ENCODE peak calls at places on chromosomes 1 and 21, in five cellular contexts. K is HFF-Myc; U is activated T-cell treated with anti-CD3 and anti-CD28 coated beads, Interleukin-2, amount 50 U/mL, for 72 hours; J is activated CD4-positive, alpha-beta T cell treated with anti-CD3 and anti-CD28 coated beads, Interleukin-2, amount 50 U/mL, for 48 hours; D is spleen. Q is an unnamed sample.

GRCh38 chr1:209176866-209177430 is 406.6 kb upstream of the CAMK1G start:
- DNase-seq in K (no peak), U (no peak), J (no peak), D (no peak), Q (no peak)

GRCh38 chr1:212680691-212681090 is 18.9 kb downstream of the BATF3 start:
- DNase-seq in K (no peak), U (no peak), J (no peak), D (no peak), Q (no peak)

GRCh38 chr1:154867841-154868610 is 2.1 kb downstream of the KCNN3 start:
- DNase-seq in K (no peak), U (no peak), J (no peak), D (no peak), Q (peak; percentile 66)

GRCh38 chr1:51644533-51645197 is 27.8 kb downstream of the OSBPL9 start:
- DNase-seq in K (peak; percentile 53), U (no peak), J (no peak), D (no peak), Q (no peak)

GRCh38 chr1:8022395-8023286 is 3.5 kb downstream of the ERRFI1 start:
- DNase-seq in K (no peak), U (no peak), J (no peak), D (no peak), Q (no peak)

GRCh38 chr1:48021792-48022191 is 24.6 kb upstream of the TRABD2B start:
- DNase-seq in K (no peak), U (no peak), J (no peak), D (no peak), Q (no peak)

GRCh38 chr1:244796719-244797406 is 38.6 kb upstream of the COX20 start:
- DNase-seq in K (peak; percentile 43), U (peak; percentile 49), J (peak; percentile 62), D (no peak), Q (no peak)

GRCh38 chr21:41832230-41833137 is 46.7 kb downstream of the PRDM15 start:
- DNase-seq in K (no peak), U (no peak), J (no peak), D (peak; percentile 55), Q (no peak)

GRCh38 chr1:41238311-41239094 is 3.6 kb downstream of the SCMH1 start:
- DNase-seq in K (no peak), U (no peak), J (no peak), D (no peak), Q (no peak)

GRCh38 chr1:34696230-34696629 is 58.6 kb upstream of the GJB5 start:
- DNase-seq in K (peak; percentile 17), U (no peak), J (no peak), D (no peak), Q (no peak)

GRCh38 chr1:64082459-64082858 is 121.0 kb upstream of the UBE2U start:
- DNase-seq in K (no peak), U (no peak), J (no peak), D (no peak), Q (no peak)

GRCh38 chr1:2374260-2375155 is 16.8 kb downstream of the MORN1 start:
- DNase-seq in K (no peak), U (no peak), J (no peak), D (peak; percentile 50), Q (peak; percentile 51)

GRCh38 chr1:198653815-198654413 is 15.1 kb downstream of the PTPRC start:
- DNase-seq in K (no peak), U (no peak), J (no peak), D (no peak), Q (no peak)

GRCh38 chr1:113388621-113389355 is 1.5 kb upstream of the MAGI3 start:
- DNase-seq in K (no peak), U (no peak), J (no peak), D (no peak), Q (no peak)

GRCh38 chr1:6593810-6594209 is 8.9 kb downstream of the KLHL21 start:
- DNase-seq in K (no peak), U (no peak), J (no peak), D (no peak), Q (no peak)

GRCh38 chr1:234288946-234289345 is 84.3 kb upstream of the COA6 start:
- DNase-seq in K (no peak), U (no peak), J (no peak), D (no peak), Q (no peak)

GRCh38 chr1:1109743-1110142 is 6.1 kb downstream of the C1orf159 start:
- DNase-seq in K (no peak), U (no peak), J (no peak), D (peak; percentile 20), Q (peak; percentile 37)

GRCh38 chr1:56183151-56183550 is 396.2 kb downstream of the PLPP3 start:
- DNase-seq in K (no peak), U (no peak), J (no peak), D (no peak), Q (no peak)

GRCh38 chr1:178055779-178056471 is 38.0 kb upstream of the RASAL2 start:
- DNase-seq in K (no peak), U (no peak), J (no peak), D (no peak), Q (no peak)

GRCh38 chr21:14120091-14120734 is 90.5 kb downstream of the LIPI start:
- DNase-seq in K (peak; percentile 11), U (peak; percentile 71), J (peak; percentile 56), D (no peak), Q (no peak)

GRCh38 chr1:159492575-159493323 is 43.1 kb downstream of the OR10J5 start:
- DNase-seq in K (no peak), U (no peak), J (no peak), D (no peak), Q (no peak)

GRCh38 chr1:3553166-3553939 is 58.0 kb downstream of the MEGF6 start:
- DNase-seq in K (no peak), U (no peak), J (no peak), D (no peak), Q (no peak)

GRCh38 chr1:234543442-234544093 is 64.6 kb upstream of the TARBP1 start:
- DNase-seq in K (no peak), U (no peak), J (no peak), D (no peak), Q (no peak)

GRCh38 chr1:46133181-46133658 is 791 bp upstream of the PIK3R3 start:
- DNase-seq in K (no peak), U (no peak), J (no peak), D (peak; percentile 93), Q (no peak)

GRCh38 chr1:167756760-167757405 is 35.1 kb downstream of the MPZL1 start:
- DNase-seq in K (no peak), U (no peak), J (no peak), D (no peak), Q (no peak)

GRCh38 chr1:74343191-74343590 is 108.0 kb downstream of the TNNI3K start:
- DNase-seq in K (no peak), U (no peak), J (no peak), D (peak; percentile 48), Q (peak; percentile 34)